ENCODE peak calls at places on chromosomes 11 and 22, in four cellular contexts. X is A549, L is HepG2, O is K562. E is an unnamed sample.

GRCh38 chr11:123590296-123590912 is 64.0 kb downstream of the SCN3B start:
- DNase-seq in L (peak), X (peak), O (no peak), E (no peak)

GRCh38 chr22:44107341-44107740 is 73.4 kb upstream of the PARVG start:
- DNase-seq in X (no peak), O (no peak), L (no peak), E (no peak)

GRCh38 chr11:70729949-70730348 is 331.6 kb downstream of the CTTN start:
- DNase-seq in O (no peak), L (no peak), X (no peak), E (no peak)

GRCh38 chr11:67546852-67547251 is 23.6 kb upstream of the CABP2 start:
- DNase-seq in L (no peak), O (no peak), X (no peak), E (no peak)

GRCh38 chr22:30887861-30888260 is 80.7 kb downstream of the MORC2 start:
- DNase-seq in L (no peak), O (no peak), X (no peak), E (no peak)

GRCh38 chr11:45994421-45995341 is 72.2 kb downstream of the LARGE2 start:
- DNase-seq in L (no peak), X (no peak), O (peak), E (peak)

GRCh38 chr11:2944953-2945756 is 15.9 kb upstream of the PHLDA2 start:
- DNase-seq in X (no peak), O (no peak), L (no peak), E (no peak)

GRCh38 chr11:126594921-126595367 is 239.5 kb downstream of the ST3GAL4 start:
- DNase-seq in O (no peak), X (no peak), L (no peak), E (no peak)

GRCh38 chr11:57427692-57428082 is 766 bp upstream of the SLC43A3 start:
- DNase-seq in O (no peak), L (no peak), X (no peak), E (no peak)

GRCh38 chr11:64057890-64058289 is 22.2 kb downstream of the FLRT1 start:
- DNase-seq in L (no peak), O (no peak), X (no peak), E (no peak)

GRCh38 chr11:124920870-124921609 is 2.0 kb downstream of the HEPN1 start:
- DNase-seq in X (peak), L (no peak), O (no peak), E (no peak)

GRCh38 chr11:78078218-78079167 is 1.2 kb downstream of the NDUFC2 start:
- DNase-seq in O (no peak), X (no peak), L (no peak), E (peak)

GRCh38 chr11:12430912-12431311 is 53.5 kb downstream of the PARVA start:
- DNase-seq in O (no peak), X (peak), L (peak), E (no peak)

GRCh38 chr11:65424200-65425104 is 1.9 kb downstream of the NEAT1 start:
- DNase-seq in O (no peak), X (peak), L (no peak), E (peak)

GRCh38 chr11:32939046-32939445 is 46.4 kb downstream of the QSER1 start:
- DNase-seq in X (no peak), L (no peak), O (no peak), E (no peak)

GRCh38 chr11:15861256-15861655 is 495.1 kb downstream of the SOX6 start:
- DNase-seq in X (no peak), L (no peak), O (no peak), E (no peak)

GRCh38 chr11:120324932-120325810 is at the start of gene TLCD5:
- DNase-seq in L (peak), O (peak), X (peak), E (no peak)

GRCh38 chr11:31445621-31446020 is 63.8 kb downstream of the IMMP1L start:
- DNase-seq in X (no peak), O (no peak), L (no peak), E (no peak)

GRCh38 chr11:58498464-58498863 is 9.4 kb downstream of the OR5B21 start:
- DNase-seq in X (no peak), O (no peak), L (no peak), E (peak)

GRCh38 chr11:117016246-117016645 is 82.0 kb downstream of the SIK3 start:
- DNase-seq in O (no peak), X (no peak), L (no peak), E (no peak)

GRCh38 chr11:75100314-75100713 is 3.6 kb upstream of the OR2AT4 start:
- DNase-seq in X (peak), L (no peak), O (peak), E (peak)

GRCh38 chr11:21861314-21861713 is 331.6 kb upstream of the ANO5 start:
- DNase-seq in L (no peak), O (no peak), X (no peak), E (no peak)

GRCh38 chr11:60870276-60870675 is 2.9 kb downstream of the ZP1 start:
- DNase-seq in L (no peak), X (no peak), O (peak), E (no peak)

GRCh38 chr11:7486731-7487130 is 1.4 kb downstream of the OLFML1 start:
- DNase-seq in L (no peak), O (no peak), X (no peak), E (no peak)

GRCh38 chr11:94734563-94735275 is 33.4 kb upstream of the AMOTL1 start:
- DNase-seq in O (no peak), L (no peak), X (peak), E (peak)

GRCh38 chr11:65304110-65304509 is 10.6 kb upstream of the CDC42EP2 start:
- DNase-seq in O (no peak), X (no peak), L (no peak), E (no peak)

GRCh38 chr11:33187851-33188722 is 26.8 kb upstream of the CSTF3 start:
- DNase-seq in L (no peak), X (no peak), O (no peak), E (no peak)

GRCh38 chr11:19822531-19822930 is 109.9 kb downstream of the NAV2 start:
- DNase-seq in L (no peak), O (no peak), X (no peak), E (no peak)

GRCh38 chr11:72821221-72821919 is 7.2 kb downstream of the ATG16L2 start:
- DNase-seq in O (peak), X (no peak), L (no peak), E (no peak)

GRCh38 chr22:24422078-24422665 is 5.2 kb upstream of the ADORA2A start:
- DNase-seq in X (no peak), O (no peak), L (no peak), E (no peak)

GRCh38 chr22:24423519-24424000 is 3.8 kb upstream of the ADORA2A start:
- DNase-seq in O (peak), L (no peak), X (peak), E (peak)

GRCh38 chr22:24424901-24425775 is 2.3 kb upstream of the ADORA2A start:
- DNase-seq in X (no peak), L (no peak), O (no peak), E (no peak)

GRCh38 chr22:24426436-24426835 is 963 bp upstream of the ADORA2A start:
- DNase-seq in O (no peak), L (no peak), X (no peak), E (no peak)

GRCh38 chr22:24424001-24424900 is 3.1 kb upstream of the ADORA2A start:
- DNase-seq in X (no peak), O (peak), L (no peak), E (peak)
- H3K4me3 ChIP-seq in X (peak), O (peak), L (peak), E (peak)

DNA sequence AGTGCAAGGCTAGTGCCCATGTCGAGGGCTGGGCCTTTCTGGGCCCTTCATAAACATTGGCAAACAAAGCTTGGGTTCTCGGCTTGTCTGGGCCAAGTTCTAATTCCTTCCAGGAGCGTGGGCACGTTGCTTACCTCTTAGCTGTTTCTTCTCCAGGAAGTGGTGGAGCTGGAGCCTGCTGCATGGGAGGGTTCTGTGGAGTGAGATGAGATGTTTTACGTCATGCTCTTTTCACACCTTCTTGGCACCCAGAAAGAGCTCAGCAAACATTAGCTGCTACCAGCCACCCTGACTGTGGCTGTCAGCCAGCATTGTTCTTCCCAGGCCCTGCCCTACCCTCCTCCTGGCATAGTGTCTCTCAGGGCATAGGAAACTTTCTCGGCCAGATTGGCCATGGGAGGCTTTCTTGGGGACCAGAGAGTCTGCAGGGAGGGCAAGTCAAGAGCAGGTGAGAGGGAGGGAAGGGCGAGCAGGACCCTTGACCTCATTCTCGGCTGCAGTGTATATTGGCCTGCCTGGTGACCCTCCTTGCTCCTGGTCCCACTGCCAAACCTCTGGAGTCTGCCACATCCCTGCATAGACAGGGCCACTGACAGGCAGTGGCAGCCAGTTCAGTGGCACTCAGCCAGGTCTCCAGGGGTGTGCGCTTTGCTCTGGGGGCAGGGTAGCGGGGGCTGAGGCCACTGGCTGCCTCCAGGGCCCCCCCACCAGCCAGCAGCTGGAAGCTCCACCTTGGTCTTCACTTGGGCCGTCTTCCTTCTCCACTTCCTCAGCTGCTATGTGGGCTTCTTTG is 98.8 kb downstream of the BCR start:
- DNase-seq in X (peak), O (peak), L (no peak), E (no peak)
- TF ChIP-seq MYC in X (no peak), O (no peak), L (no peak), E (no peak)

GRCh38 chr22:36454916-36455570 is 26.4 kb downstream of the TXN2 start:
- DNase-seq in O (peak), L (no peak), X (peak), E (peak)
- TF ChIP-seq POLR2A in O (peak), L (no peak), X (peak), E (no peak)

DNA sequence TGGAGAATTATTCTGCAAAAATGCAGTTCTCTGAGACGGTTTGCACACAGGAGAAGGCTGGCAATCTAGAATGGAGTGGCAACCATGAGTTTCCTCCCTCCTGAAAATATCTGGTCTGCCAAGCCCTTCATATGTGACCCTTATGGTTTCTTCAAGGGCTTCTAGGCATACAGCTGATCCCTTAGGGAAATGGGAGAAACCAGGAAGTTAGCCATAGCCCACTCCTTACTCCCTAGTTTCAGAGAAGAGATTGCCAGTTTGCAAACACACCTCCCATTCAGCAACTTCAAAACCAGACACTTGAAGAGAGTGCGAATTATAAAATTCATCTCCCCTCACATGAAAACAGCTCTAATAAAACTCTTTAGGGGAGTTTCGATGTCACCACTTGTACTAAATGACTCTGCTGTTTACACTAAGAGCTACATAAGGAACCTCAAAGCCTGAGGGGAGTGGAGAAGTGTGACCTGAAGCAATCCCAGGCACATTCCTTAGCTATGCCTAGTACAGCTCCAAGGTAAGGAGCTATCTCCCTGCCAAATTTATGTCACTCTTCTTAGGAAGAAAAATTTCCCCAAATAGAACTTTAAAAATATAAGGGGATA is 8.3 kb downstream of the LGR4 start:
- DNase-seq in X (peak), L (no peak), O (no peak), E (peak)
- H3K4me3 ChIP-seq in X (no peak), L (no peak), O (no peak), E (no peak)

DNA sequence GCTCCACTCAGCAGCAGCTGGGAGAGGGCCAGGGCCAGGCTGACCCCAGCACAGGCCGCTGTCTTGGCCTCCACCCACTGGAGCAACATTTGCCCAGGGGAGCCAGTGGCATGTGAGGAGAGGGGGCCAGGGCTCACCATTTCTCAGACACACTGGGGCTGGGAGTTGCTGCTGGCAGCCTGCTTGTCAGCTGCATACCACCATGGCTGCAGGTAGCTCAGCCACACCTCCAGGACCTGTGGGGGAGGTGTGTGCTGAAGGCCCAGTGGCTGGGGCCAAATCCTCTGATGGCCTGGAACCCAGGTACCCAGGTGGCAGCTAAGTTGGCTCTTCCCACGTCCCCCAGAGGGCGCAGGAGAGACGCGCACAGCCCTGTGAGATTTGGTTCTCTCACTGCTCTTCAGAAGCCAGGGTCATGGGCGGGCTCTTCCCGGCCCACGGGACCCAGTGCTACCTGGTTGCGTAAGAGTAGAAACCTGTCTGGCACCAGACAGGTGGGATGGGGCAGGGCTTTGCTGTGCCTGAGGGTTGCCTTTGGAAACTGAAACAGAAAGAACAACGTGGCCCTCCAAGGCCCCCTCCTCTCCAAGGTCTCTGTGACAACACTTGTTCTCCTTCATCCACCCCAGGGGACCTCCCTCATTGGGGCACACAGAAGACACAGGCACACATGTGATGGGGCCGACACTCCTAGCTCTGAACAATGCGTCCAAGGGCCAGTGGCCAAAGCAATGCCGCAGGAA is 98.8 kb downstream of the MED15 start:
- DNase-seq in L (peak), O (peak), X (peak), E (peak)
- TF ChIP-seq MYC in L (no peak), O (peak), X (no peak), E (no peak)

DNA sequence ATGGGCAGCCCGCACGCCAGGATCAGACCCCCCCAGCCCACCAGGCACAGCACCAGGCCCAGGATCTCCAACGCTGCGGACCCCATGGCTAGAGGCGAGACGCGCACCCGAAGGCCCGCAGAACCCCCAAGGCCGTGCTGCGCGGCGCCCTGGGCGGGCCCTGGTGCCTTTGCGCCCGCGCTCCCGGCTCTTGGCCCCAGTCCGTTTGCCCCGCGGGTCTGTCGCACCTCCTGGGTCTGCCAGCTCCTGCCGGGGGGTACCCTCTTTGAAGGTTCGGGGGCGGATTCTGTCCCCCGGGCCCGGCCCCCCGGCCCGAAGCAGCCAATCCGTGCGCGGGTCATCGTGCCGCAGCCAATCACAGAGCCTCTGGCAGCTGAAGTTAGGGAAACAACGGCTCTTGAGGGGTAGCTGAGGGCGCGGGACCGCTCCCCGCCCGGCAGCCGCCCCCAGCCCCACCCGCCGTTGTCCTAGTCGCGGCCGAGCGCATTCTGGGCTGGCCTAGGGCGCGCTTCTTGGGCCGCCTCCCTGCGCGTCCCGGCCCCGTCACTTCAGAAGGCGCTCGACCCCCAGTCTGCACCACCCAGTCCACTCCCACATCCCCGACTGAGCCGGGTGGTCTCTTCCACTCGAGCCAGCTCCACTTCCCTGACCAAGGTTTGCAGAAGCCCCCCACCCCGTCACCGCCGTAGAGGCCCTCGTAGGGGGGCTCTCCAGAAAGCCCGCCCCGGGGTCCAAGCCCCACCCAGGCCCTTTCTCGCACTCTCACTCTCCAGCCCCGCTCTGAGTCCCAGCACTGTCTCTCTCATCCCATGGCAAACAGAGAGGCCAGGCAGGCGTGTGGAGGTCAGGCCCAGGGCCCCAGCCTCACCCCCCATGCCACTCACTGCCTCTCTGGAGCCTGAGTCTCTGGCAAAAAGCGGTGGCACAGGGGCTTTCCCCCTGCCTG is at the start of gene CLDN5:
- DNase-seq in L (no peak), O (peak), X (no peak), E (no peak)
- TF ChIP-seq POLR2A in L (no peak), O (no peak), X (no peak), E (no peak)

DNA sequence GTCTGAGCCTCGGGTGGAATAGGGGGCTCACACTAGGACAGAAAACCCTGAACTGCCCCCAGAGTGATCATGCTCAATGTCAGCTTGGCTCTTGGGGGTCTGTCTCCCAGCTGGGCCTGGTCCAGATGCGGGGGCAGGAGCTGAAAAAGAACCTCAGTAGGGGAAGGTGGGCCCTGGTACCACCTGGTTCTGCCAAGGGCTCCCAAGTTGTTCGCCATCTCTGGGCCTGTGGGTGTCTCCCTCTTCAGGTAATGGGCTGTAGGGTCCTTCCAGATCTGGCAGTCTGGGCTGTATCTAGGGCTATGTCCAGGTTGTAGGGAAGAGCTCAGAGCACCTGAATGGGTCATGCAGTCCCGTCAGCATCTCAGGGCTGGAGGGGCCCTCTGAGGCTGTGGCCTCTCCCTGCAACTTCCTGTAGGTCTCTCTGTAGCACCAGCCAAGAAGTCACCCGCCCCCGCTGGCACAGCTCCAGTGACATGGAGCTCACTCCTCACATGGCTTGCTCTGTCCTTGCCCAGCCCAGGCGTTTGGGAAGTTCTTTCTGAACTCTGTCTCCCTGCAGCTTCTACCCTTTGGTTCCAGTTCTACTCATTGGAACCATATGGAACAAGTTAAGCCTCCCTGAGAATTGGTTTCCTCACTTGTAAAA is 33.0 kb upstream of the SOX10 start:
- DNase-seq in L (no peak), X (no peak), O (no peak), E (peak)
- H3K4me3 ChIP-seq in L (peak), X (no peak), O (no peak), E (no peak)

GRCh38 chr11:86145439-86146156 is 76.7 kb upstream of the PICALM start:
- DNase-seq in O (no peak), L (peak), X (no peak), E (no peak)
- TF ChIP-seq MYC in O (no peak), L (no peak), X (no peak), E (no peak)

E was measured in NB4.